ENCODE peak calls at places on chromosomes 13 and 19, in ten cellular contexts. G, W, V, I, O, M, S, R, J and A are unnamed samples.

GRCh38 chr13:46071590-46072249 is 19.2 kb upstream of the ZC3H13 start:
- DNase-seq in G (no peak), W (no peak), V (no peak), I (no peak), O (no peak), M (no peak), S (no peak), R (no peak), J (no peak), A (no peak)

GRCh38 chr19:18969953-18970659 is 29.1 kb upstream of the HOMER3 start:
- DNase-seq in G (no peak), W (no peak), V (no peak), I (no peak), O (no peak), M (no peak), S (no peak), R (no peak), J (no peak), A (no peak)

GRCh38 chr19:46944918-46945628 is 74.6 kb upstream of the NPAS1 start:
- DNase-seq in G (peak), W (peak), V (peak), I (peak), O (peak), M (peak), S (peak), R (peak), J (peak), A (peak)

GRCh38 chr13:40632915-40633314 is 33.5 kb downstream of the FOXO1 start:
- DNase-seq in G (no peak), W (no peak), V (no peak), I (no peak), O (no peak), M (no peak), S (no peak), R (no peak), J (no peak), A (no peak)

GRCh38 chr13:47680752-47681151 is 320.3 kb downstream of the SUCLA2 start:
- DNase-seq in G (no peak), W (peak), V (no peak), I (no peak), O (no peak), M (no peak), S (no peak), R (no peak), J (no peak), A (no peak)

GRCh38 chr19:11814707-11815050 is 606 bp downstream of the ZNF440 start:
- DNase-seq in G (no peak), W (peak), V (no peak), I (peak), O (no peak), M (peak), S (no peak), R (no peak), J (no peak), A (peak)

GRCh38 chr19:4582112-4582553 is 22.6 kb upstream of the SEMA6B start:
- DNase-seq in G (no peak), W (no peak), V (no peak), I (no peak), O (no peak), M (no peak), S (no peak), R (no peak), J (no peak), A (no peak)

GRCh38 chr13:47136659-47136975 is 239.8 kb upstream of the HTR2A start:
- DNase-seq in G (no peak), W (no peak), V (no peak), I (no peak), O (no peak), M (no peak), S (no peak), R (no peak), J (no peak), A (no peak)

GRCh38 chr13:79457948-79458347 is 23.0 kb upstream of the NDFIP2 start:
- DNase-seq in G (no peak), W (peak), V (no peak), I (no peak), O (no peak), M (no peak), S (no peak), R (no peak), J (no peak), A (no peak)

GRCh38 chr19:30073152-30074000 is 131.3 kb downstream of the URI1 start:
- DNase-seq in G (no peak), W (no peak), V (peak), I (no peak), O (no peak), M (peak), S (no peak), R (peak), J (no peak), A (peak)

GRCh38 chr13:91817250-91817649 is 418.8 kb downstream of the GPC5 start:
- DNase-seq in G (no peak), W (peak), V (no peak), I (no peak), O (no peak), M (no peak), S (no peak), R (no peak), J (no peak), A (no peak)

GRCh38 chr13:95533545-95534135 is 18.9 kb upstream of the CLDN10 start:
- DNase-seq in G (no peak), W (no peak), V (peak), I (no peak), O (no peak), M (peak), S (no peak), R (no peak), J (no peak), A (no peak)

GRCh38 chr19:18763674-18764590 is 27.2 kb downstream of the COMP start:
- DNase-seq in G (no peak), W (peak), V (no peak), I (peak), O (no peak), M (no peak), S (no peak), R (no peak), J (no peak), A (peak)

GRCh38 chr19:3029070-3029923 is at the start of gene TLE2:
- DNase-seq in G (no peak), W (no peak), V (peak), I (no peak), O (no peak), M (no peak), S (no peak), R (no peak), J (peak), A (no peak)

GRCh38 chr13:60170414-60170813 is 6.7 kb upstream of the DIAPH3 start:
- DNase-seq in G (no peak), W (no peak), V (no peak), I (no peak), O (no peak), M (no peak), S (no peak), R (no peak), J (no peak), A (no peak)

GRCh38 chr19:48819366-48819816 is 8.6 kb upstream of the BCAT2 start:
- DNase-seq in G (peak), W (peak), V (peak), I (peak), O (peak), M (peak), S (peak), R (peak), J (peak), A (peak)

GRCh38 chr13:46757640-46758039 is 39.3 kb downstream of the ESD start:
- DNase-seq in G (no peak), W (no peak), V (no peak), I (no peak), O (no peak), M (no peak), S (no peak), R (no peak), J (no peak), A (no peak)

GRCh38 chr13:49454388-49455015 is 10.4 kb downstream of the SETDB2 start:
- DNase-seq in G (no peak), W (peak), V (no peak), I (no peak), O (no peak), M (no peak), S (no peak), R (no peak), J (no peak), A (no peak)

GRCh38 chr13:49456156-49456555 is 12.1 kb downstream of the SETDB2 start:
- DNase-seq in G (no peak), W (peak), V (no peak), I (no peak), O (no peak), M (no peak), S (no peak), R (no peak), J (no peak), A (no peak)

GRCh38 chr13:49452725-49453457 is 8.8 kb downstream of the SETDB2 start:
- DNase-seq in G (no peak), W (no peak), V (no peak), I (no peak), O (no peak), M (no peak), S (no peak), R (no peak), J (no peak), A (no peak)

GRCh38 chr13:49453465-49453864 is 9.4 kb downstream of the SETDB2 start:
- DNase-seq in G (no peak), W (no peak), V (no peak), I (no peak), O (no peak), M (no peak), S (no peak), R (no peak), J (no peak), A (no peak)

GRCh38 chr13:49455016-49455398 is 10.9 kb downstream of the SETDB2 start:
- DNase-seq in G (no peak), W (no peak), V (no peak), I (no peak), O (no peak), M (no peak), S (no peak), R (no peak), J (no peak), A (no peak)
- H3K4me3 ChIP-seq in G (no peak), W (no peak), V (no peak), I (no peak), O (no peak), M (no peak), S (no peak), R (no peak), J (no peak), A (no peak)

GRCh38 chr13:82702513-82702912 is 1179.8 kb downstream of the SLITRK1 start:
- DNase-seq in G (no peak), W (no peak), V (no peak), I (no peak), O (no peak), M (no peak), S (no peak), R (no peak), J (no peak), A (no peak)
- TF ChIP-seq POLR2A in G (no peak), W (no peak), V (no peak), I (no peak), O (no peak), M (no peak), S (no peak), R (no peak), J (no peak), A (no peak)

GRCh38 chr13:30313307-30313706 is 6.0 kb upstream of the KATNAL1 start:
- DNase-seq in G (no peak), W (no peak), V (no peak), I (no peak), O (no peak), M (no peak), S (no peak), R (no peak), J (no peak), A (no peak)
- H3K4me3 ChIP-seq in G (no peak), W (no peak), V (no peak), I (no peak), O (no peak), M (no peak), S (no peak), R (no peak), J (no peak), A (no peak)

GRCh38 chr19:50252111-50252886 is 48.9 kb downstream of the MYH14 start:
- DNase-seq in G (no peak), W (no peak), V (no peak), I (no peak), O (no peak), M (peak), S (no peak), R (no peak), J (no peak), A (no peak)
- TF ChIP-seq POLR2A in G (no peak), W (no peak), V (no peak), I (no peak), O (no peak), M (no peak), S (no peak), R (no peak), J (no peak), A (no peak)

GRCh38 chr19:39157997-39158389 is 32.4 kb downstream of the PAK4 start:
- DNase-seq in G (no peak), W (no peak), V (no peak), I (no peak), O (no peak), M (no peak), S (no peak), R (no peak), J (no peak), A (no peak)
- H3K4me3 ChIP-seq in G (no peak), W (no peak), V (no peak), I (no peak), O (no peak), M (no peak), S (no peak), R (no peak), J (no peak), A (no peak)